ENCODE peak calls at places on chromosomes 4 and X, in five cellular contexts. One of them, this sample, is unnamed.

GRCh38 chr4:2783790-2784189 is 9.1 kb upstream of the SH3BP2 start:
- DNase-seq in H7: no peak
- DNase-seq in transverse colon: no peak
- DNase-seq in GM23248: no peak
- DNase-seq in CD4-positive, alpha-beta T cell: no peak
- DNase-seq in this sample: no peak

GRCh38 chr4:2290974-2291704 is 29.2 kb upstream of the MXD4 start:
- DNase-seq in H7: peak; percentile 54
- DNase-seq in transverse colon: peak; percentile 51
- DNase-seq in GM23248: no peak
- DNase-seq in CD4-positive, alpha-beta T cell: peak; percentile 77
- DNase-seq in this sample: no peak

GRCh38 chr4:47271296-47271695 is 192.2 kb downstream of the COMMD8 start:
- DNase-seq in H7: no peak
- DNase-seq in transverse colon: no peak
- DNase-seq in GM23248: no peak
- DNase-seq in CD4-positive, alpha-beta T cell: no peak
- DNase-seq in this sample: no peak

GRCh38 chrX:20742106-20742505 is 475.4 kb upstream of the RPS6KA3 start:
- DNase-seq in H7: no peak
- DNase-seq in transverse colon: no peak
- DNase-seq in GM23248: peak; percentile 62
- DNase-seq in CD4-positive, alpha-beta T cell: no peak
- DNase-seq in this sample: no peak

GRCh38 chr4:28776004-28776403 is 1915.4 kb downstream of the STIM2 start:
- DNase-seq in H7: no peak
- DNase-seq in transverse colon: no peak
- DNase-seq in GM23248: no peak
- DNase-seq in CD4-positive, alpha-beta T cell: no peak
- DNase-seq in this sample: no peak

GRCh38 chr4:56506110-56506705 is 617 bp downstream of the ARL9 start:
- DNase-seq in H7: peak; percentile 35
- DNase-seq in transverse colon: no peak
- DNase-seq in GM23248: peak; percentile 10
- DNase-seq in CD4-positive, alpha-beta T cell: no peak
- DNase-seq in this sample: no peak

GRCh38 chr4:102139932-102140331 is 205.3 kb downstream of the SLC39A8 start:
- DNase-seq in H7: no peak
- DNase-seq in transverse colon: no peak
- DNase-seq in GM23248: no peak
- DNase-seq in CD4-positive, alpha-beta T cell: no peak
- DNase-seq in this sample: no peak

GRCh38 chr4:152991361-152991760 is 55.2 kb downstream of the FHDC1 start:
- DNase-seq in H7: no peak
- DNase-seq in transverse colon: no peak
- DNase-seq in GM23248: no peak
- DNase-seq in CD4-positive, alpha-beta T cell: no peak
- DNase-seq in this sample: no peak

GRCh38 chr4:16693040-16693506 is 205.4 kb downstream of the LDB2 start:
- DNase-seq in H7: no peak
- DNase-seq in transverse colon: peak; percentile 8
- DNase-seq in GM23248: peak; percentile 50
- DNase-seq in CD4-positive, alpha-beta T cell: no peak
- DNase-seq in this sample: no peak

GRCh38 chrX:139881130-139881529 is 51.7 kb downstream of the ATP11C start:
- DNase-seq in H7: no peak
- DNase-seq in transverse colon: no peak
- DNase-seq in GM23248: peak; percentile 64
- DNase-seq in CD4-positive, alpha-beta T cell: no peak
- DNase-seq in this sample: no peak

GRCh38 chr4:14184265-14184664 is 556.7 kb upstream of the BOD1L1 start:
- DNase-seq in H7: peak; percentile 6
- DNase-seq in transverse colon: no peak
- DNase-seq in GM23248: peak; percentile 30
- DNase-seq in CD4-positive, alpha-beta T cell: no peak
- DNase-seq in this sample: no peak

GRCh38 chr4:72295966-72296557 is 264.3 kb downstream of the NPFFR2 start:
- DNase-seq in H7: peak; percentile 16
- DNase-seq in transverse colon: no peak
- DNase-seq in GM23248: peak; percentile 78
- DNase-seq in CD4-positive, alpha-beta T cell: no peak
- DNase-seq in this sample: no peak

GRCh38 chrX:128975716-128976115 is 547.6 kb downstream of the SMARCA1 start:
- DNase-seq in H7: peak; percentile 60
- DNase-seq in transverse colon: peak; percentile 39
- DNase-seq in GM23248: peak; percentile 6
- DNase-seq in CD4-positive, alpha-beta T cell: no peak
- DNase-seq in this sample: peak; percentile 5

GRCh38 chr4:123616970-123617392 is 220.4 kb downstream of the SPRY1 start:
- DNase-seq in H7: peak; percentile 4
- DNase-seq in transverse colon: peak; percentile 46
- DNase-seq in GM23248: peak; percentile 61
- DNase-seq in CD4-positive, alpha-beta T cell: peak; percentile 10
- DNase-seq in this sample: peak; percentile 18

GRCh38 chr4:75708218-75708691 is 16.1 kb upstream of the USO1 start:
- DNase-seq in H7: peak; percentile 47
- DNase-seq in transverse colon: peak; percentile 50
- DNase-seq in GM23248: no peak
- DNase-seq in CD4-positive, alpha-beta T cell: peak; percentile 12
- DNase-seq in this sample: no peak

GRCh38 chr4:158035662-158036195 is 137.1 kb downstream of the GASK1B start:
- DNase-seq in H7: no peak
- DNase-seq in transverse colon: no peak
- DNase-seq in GM23248: no peak
- DNase-seq in CD4-positive, alpha-beta T cell: no peak
- DNase-seq in this sample: no peak

GRCh38 chr4:48343035-48343434 is 1.7 kb downstream of the SLAIN2 start:
- DNase-seq in H7: no peak
- DNase-seq in transverse colon: no peak
- DNase-seq in GM23248: peak; percentile 38
- DNase-seq in CD4-positive, alpha-beta T cell: no peak
- DNase-seq in this sample: no peak

GRCh38 chr4:40046311-40046980 is 10.2 kb upstream of the N4BP2 start:
- DNase-seq in H7: no peak
- DNase-seq in transverse colon: peak; percentile 50
- DNase-seq in GM23248: peak; percentile 58
- DNase-seq in CD4-positive, alpha-beta T cell: no peak
- DNase-seq in this sample: peak; percentile 70

GRCh38 chrX:37553476-37553875 is 18.0 kb upstream of the LANCL3 start:
- DNase-seq in H7: no peak
- DNase-seq in transverse colon: no peak
- DNase-seq in GM23248: no peak
- DNase-seq in CD4-positive, alpha-beta T cell: no peak
- DNase-seq in this sample: no peak

GRCh38 chr4:140720387-140721087 is 35.6 kb downstream of the TBC1D9 start:
- DNase-seq in H7: no peak
- DNase-seq in transverse colon: no peak
- DNase-seq in GM23248: no peak
- DNase-seq in CD4-positive, alpha-beta T cell: no peak
- DNase-seq in this sample: no peak

GRCh38 chr4:1345905-1346780 is 865 bp upstream of the UVSSA start:
- DNase-seq in H7: peak; percentile 89
- DNase-seq in transverse colon: peak; percentile 54
- DNase-seq in GM23248: peak; percentile 69
- DNase-seq in CD4-positive, alpha-beta T cell: peak; percentile 22
- DNase-seq in this sample: peak; percentile 23

GRCh38 chr4:8439168-8439567 is 1.4 kb downstream of the ACOX3 start:
- DNase-seq in H7: no peak
- DNase-seq in transverse colon: no peak
- DNase-seq in GM23248: no peak
- DNase-seq in CD4-positive, alpha-beta T cell: no peak
- DNase-seq in this sample: peak; percentile 78

DNA sequence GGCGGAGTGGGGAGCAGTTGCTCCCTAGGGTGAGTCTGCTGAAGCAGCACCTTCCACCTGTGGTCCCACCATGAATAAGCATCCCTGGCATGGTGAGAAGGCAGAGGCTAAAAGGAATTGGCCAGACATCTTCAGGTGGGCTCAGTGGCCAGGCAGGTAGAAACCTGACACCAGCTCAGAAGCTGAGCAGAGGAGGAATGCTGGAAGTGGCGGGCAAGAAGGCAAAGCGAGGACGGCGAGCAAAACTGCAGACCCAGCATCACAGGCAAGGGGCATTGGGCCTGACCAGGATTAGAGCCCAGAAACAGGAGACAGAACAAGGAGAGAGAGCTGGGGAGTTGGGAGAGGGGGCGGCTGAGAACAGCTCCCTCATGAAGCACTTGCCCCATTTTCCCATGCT is 25.3 kb downstream of the TSC22D3 start:
- DNase-seq in H7: peak; percentile 55
- DNase-seq in transverse colon: no peak
- DNase-seq in GM23248: no peak
- DNase-seq in CD4-positive, alpha-beta T cell: no peak
- DNase-seq in this sample: no peak
- H3K27me3 ChIP-seq in H7: no peaks in the 10 kb centered on the region
- H3K27me3 ChIP-seq in transverse colon: no peaks in the 10 kb centered on the region
- H3K27me3 ChIP-seq in GM23248: no peaks in the 10 kb centered on the region
- H3K27me3 ChIP-seq in CD4-positive, alpha-beta T cell: no peaks in the 10 kb centered on the region
- H3K27me3 ChIP-seq in this sample: no peaks in the 10 kb centered on the region

GRCh38 chrX:40440841-40441240 is 139.9 kb upstream of the ATP6AP2 start:
- DNase-seq in H7: no peak
- DNase-seq in transverse colon: no peak
- DNase-seq in GM23248: no peak
- DNase-seq in CD4-positive, alpha-beta T cell: no peak
- DNase-seq in this sample: no peak
- H3K27me3 ChIP-seq in H7: no peaks in the 10 kb centered on the region
- H3K27me3 ChIP-seq in transverse colon: no peaks in the 10 kb centered on the region
- H3K27me3 ChIP-seq in GM23248: no peaks in the 10 kb centered on the region
- H3K27me3 ChIP-seq in CD4-positive, alpha-beta T cell: no peaks in the 10 kb centered on the region
- H3K27me3 ChIP-seq in this sample: no peaks in the 10 kb centered on the region

DNA sequence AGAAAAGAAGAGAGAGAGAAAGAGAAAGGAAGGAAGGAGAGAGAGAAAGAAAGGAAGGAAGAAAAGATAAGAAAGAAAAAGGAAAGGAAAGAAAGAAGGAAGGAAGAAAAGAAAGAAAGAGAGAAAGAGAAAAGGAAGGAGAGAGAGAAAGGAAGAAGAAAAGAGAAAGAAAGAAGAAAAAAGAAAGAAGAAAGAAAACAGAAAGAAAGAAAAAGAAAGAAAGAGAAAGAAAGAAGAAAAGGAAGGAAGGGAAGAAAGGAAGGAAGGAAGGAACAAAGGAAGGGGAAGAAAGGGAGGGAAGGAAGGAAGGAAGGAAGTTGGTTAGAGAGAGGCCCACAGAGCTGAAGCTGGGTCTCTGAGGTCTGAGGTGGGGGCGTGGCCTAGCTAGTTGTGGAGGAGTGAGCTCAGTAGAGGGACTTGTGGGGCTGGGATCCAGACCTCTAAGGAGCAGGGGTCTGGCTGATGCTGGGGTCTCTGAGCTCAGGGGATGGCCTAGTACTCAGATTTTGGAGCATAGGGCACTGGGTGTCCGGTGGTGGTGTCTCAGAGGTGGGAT is 27.1 kb upstream of the PDZD4 start:
- DNase-seq in H7: peak; percentile 16
- DNase-seq in transverse colon: no peak
- DNase-seq in GM23248: no peak
- DNase-seq in CD4-positive, alpha-beta T cell: no peak
- DNase-seq in this sample: no peak
- H3K27me3 ChIP-seq in H7: no peaks in the 10 kb centered on the region
- H3K27me3 ChIP-seq in transverse colon: no peaks in the 10 kb centered on the region
- H3K27me3 ChIP-seq in GM23248: no peaks in the 10 kb centered on the region
- H3K27me3 ChIP-seq in CD4-positive, alpha-beta T cell: peaks cover 5% of the 10 kb centered on the region
- H3K27me3 ChIP-seq in this sample: peaks cover 2% of the 10 kb centered on the region

GRCh38 chr4:61200195-61200990 is at the start of gene ADGRL3:
- DNase-seq in H7: peak; percentile 87
- DNase-seq in transverse colon: no peak
- DNase-seq in GM23248: peak; percentile 9
- DNase-seq in CD4-positive, alpha-beta T cell: no peak
- DNase-seq in this sample: no peak
- H3K27me3 ChIP-seq in H7: peaks cover 43% of the 10 kb centered on the region
- H3K27me3 ChIP-seq in transverse colon: peaks cover 58% of the 10 kb centered on the region
- H3K27me3 ChIP-seq in GM23248: peaks cover 41% of the 10 kb centered on the region
- H3K27me3 ChIP-seq in CD4-positive, alpha-beta T cell: peaks cover 43% of the 10 kb centered on the region
- H3K27me3 ChIP-seq in this sample: peaks cover 26% of the 10 kb centered on the region

GRCh38 chrX:51024106-51024696 is 113.7 kb downstream of the BMP15 start:
- DNase-seq in H7: peak; percentile 5
- DNase-seq in transverse colon: no peak
- DNase-seq in GM23248: no peak
- DNase-seq in CD4-positive, alpha-beta T cell: no peak
- DNase-seq in this sample: no peak
- H3K27me3 ChIP-seq in H7: no peaks in the 10 kb centered on the region
- H3K27me3 ChIP-seq in transverse colon: no peaks in the 10 kb centered on the region
- H3K27me3 ChIP-seq in GM23248: no peaks in the 10 kb centered on the region
- H3K27me3 ChIP-seq in CD4-positive, alpha-beta T cell: no peaks in the 10 kb centered on the region
- H3K27me3 ChIP-seq in this sample: no peaks in the 10 kb centered on the region

GRCh38 chr4:80268936-80269335 is 2.5 kb downstream of the FGF5 start:
- DNase-seq in H7: no peak
- DNase-seq in transverse colon: no peak
- DNase-seq in GM23248: peak; percentile 26
- DNase-seq in CD4-positive, alpha-beta T cell: no peak
- DNase-seq in this sample: no peak
- H3K27me3 ChIP-seq in H7: peaks cover 73% of the 10 kb centered on the region
- H3K27me3 ChIP-seq in transverse colon: peaks cover 70% of the 10 kb centered on the region
- H3K27me3 ChIP-seq in GM23248: no peaks in the 10 kb centered on the region
- H3K27me3 ChIP-seq in CD4-positive, alpha-beta T cell: peaks cover 74% of the 10 kb centered on the region
- H3K27me3 ChIP-seq in this sample: peaks cover 18% of the 10 kb centered on the region

GRCh38 chr4:68361146-68361589 is 11.3 kb upstream of the YTHDC1 start:
- DNase-seq in H7: no peak
- DNase-seq in transverse colon: no peak
- DNase-seq in GM23248: peak; percentile 92
- DNase-seq in CD4-positive, alpha-beta T cell: no peak
- DNase-seq in this sample: no peak

GRCh38 chr4:68359508-68359907 is 9.6 kb upstream of the YTHDC1 start:
- DNase-seq in H7: no peak
- DNase-seq in transverse colon: no peak
- DNase-seq in GM23248: peak; percentile 17
- DNase-seq in CD4-positive, alpha-beta T cell: no peak
- DNase-seq in this sample: no peak

GRCh38 chr4:68360570-68360969 is 10.7 kb upstream of the YTHDC1 start:
- DNase-seq in H7: no peak
- DNase-seq in transverse colon: no peak
- DNase-seq in GM23248: no peak
- DNase-seq in CD4-positive, alpha-beta T cell: no peak
- DNase-seq in this sample: no peak

DNA sequence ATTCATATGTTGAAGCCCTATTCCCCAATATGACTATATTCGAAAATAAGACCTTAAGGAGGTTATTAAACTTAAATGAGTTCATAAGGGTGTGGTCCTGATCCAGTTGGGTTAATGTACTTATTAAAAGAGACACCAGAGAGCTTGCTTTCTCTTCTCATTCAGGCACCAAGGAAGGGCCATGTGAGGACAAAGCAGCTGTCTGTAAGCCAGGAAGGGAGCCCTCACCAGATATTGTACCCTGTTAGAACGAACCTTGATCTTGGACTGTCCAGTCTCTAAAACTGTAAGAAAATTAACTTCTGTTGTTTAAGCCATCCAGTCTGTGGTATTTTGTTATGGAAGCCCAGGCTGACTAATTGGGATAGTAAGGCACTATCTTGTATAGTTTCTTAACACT is 9.1 kb upstream of the YTHDC1 start:
- DNase-seq in H7: no peak
- DNase-seq in transverse colon: no peak
- DNase-seq in GM23248: no peak
- DNase-seq in CD4-positive, alpha-beta T cell: no peak
- DNase-seq in this sample: no peak
- H3K27me3 ChIP-seq in H7: no peaks in the 10 kb centered on the region
- H3K27me3 ChIP-seq in transverse colon: no peaks in the 10 kb centered on the region
- H3K27me3 ChIP-seq in GM23248: no peaks in the 10 kb centered on the region
- H3K27me3 ChIP-seq in CD4-positive, alpha-beta T cell: no peaks in the 10 kb centered on the region
- H3K27me3 ChIP-seq in this sample: no peaks in the 10 kb centered on the region

This sample was measured in prostate gland.